ENCODE peak calls at places on chromosomes 4 and X, in four cellular contexts. R, Z, F and L are unnamed samples.

GRCh38 chr4:112234952-112235609 is 3.5 kb downstream of the AP1AR start:
- DNase-seq in F (no peak), Z (peak; percentile 94), R (peak; percentile 84), L (peak; percentile 15)

GRCh38 chrX:56857042-56857441 is 128.0 kb downstream of the NBDY start:
- DNase-seq in R (no peak), F (no peak), Z (no peak), L (no peak)

GRCh38 chr4:74056858-74057562 is 18.5 kb upstream of the CXCL3 start:
- DNase-seq in Z (peak; percentile 91), F (no peak), R (peak; percentile 36), L (no peak)

GRCh38 chr4:53943345-53944085 is 120.9 kb downstream of the CHIC2 start:
- DNase-seq in F (no peak), Z (peak; percentile 85), R (no peak), L (no peak)

GRCh38 chr4:73843369-73843768 is 6.9 kb downstream of the CXCL6 start:
- DNase-seq in R (no peak), F (no peak), Z (peak; percentile 38), L (no peak)

GRCh38 chrX:108199691-108200090 is 108.1 kb downstream of the ATG4A start:
- DNase-seq in F (no peak), Z (peak; percentile 53), R (peak; percentile 47), L (no peak)

GRCh38 chr4:71132486-71132885 is 139.0 kb downstream of the DCK start:
- DNase-seq in R (peak; percentile 16), Z (peak; percentile 82), F (no peak), L (no peak)

GRCh38 chrX:54785901-54786300 is 12.2 kb downstream of the ITIH6 start:
- DNase-seq in F (no peak), R (peak; percentile 32), Z (peak; percentile 27), L (no peak)

GRCh38 chr4:113684534-113685091 is 76.9 kb downstream of the CAMK2D start:
- DNase-seq in R (peak; percentile 4), F (peak; percentile 83), Z (peak; percentile 73), L (no peak)

GRCh38 chr4:37802068-37802666 is 24.3 kb upstream of the PGM2 start:
- DNase-seq in R (peak; percentile 83), Z (peak; percentile 44), F (no peak), L (no peak)

GRCh38 chr4:168498259-168498658 is 1.4 kb downstream of the PALLD start:
- DNase-seq in F (no peak), R (no peak), Z (no peak), L (no peak)

GRCh38 chrX:117092641-117093040 is 629.9 kb upstream of the CT83 start:
- DNase-seq in Z (no peak), R (no peak), F (no peak), L (no peak)

GRCh38 chr4:159360549-159360948 is 257.7 kb downstream of the RAPGEF2 start:
- DNase-seq in R (no peak), Z (peak; percentile 95), F (no peak), L (no peak)

GRCh38 chr4:130257271-130257670 is 1161.3 kb downstream of the C4orf33 start:
- DNase-seq in Z (peak; percentile 10), R (peak; percentile 75), F (no peak), L (no peak)

GRCh38 chr4:2333916-2334644 is 72.2 kb upstream of the MXD4 start:
- DNase-seq in Z (no peak), F (no peak), R (no peak), L (no peak)

GRCh38 chr4:109022941-109023340 is 260.1 kb upstream of the ETNPPL start:
- DNase-seq in R (peak; percentile 89), Z (no peak), F (no peak), L (no peak)

GRCh38 chr4:98828801-98829200 is 100.1 kb downstream of the EIF4E start:
- DNase-seq in R (no peak), Z (peak; percentile 7), F (no peak), L (peak; percentile 2)

GRCh38 chrX:153774576-153775292 is 6.1 kb upstream of the SRPK3 start:
- DNase-seq in R (no peak), Z (no peak), F (peak; percentile 39), L (no peak)

GRCh38 chr4:726235-726787 is 20.7 kb downstream of the PCGF3 start:
- DNase-seq in F (no peak), Z (peak; percentile 78), R (peak; percentile 74), L (no peak)

GRCh38 chr4:168740686-168741085 is 243.8 kb downstream of the PALLD start:
- DNase-seq in Z (no peak), R (no peak), F (no peak), L (no peak)

GRCh38 chr4:150078996-150079581 is 844 bp downstream of the DCLK2 start:
- DNase-seq in Z (peak; percentile 72), F (peak; percentile 51), R (peak; percentile 47), L (no peak)

GRCh38 chr4:110953191-110953590 is 330.3 kb upstream of the PITX2 start:
- DNase-seq in Z (peak; percentile 2), R (peak; percentile 42), F (no peak), L (no peak)

GRCh38 chrX:50920132-50920531 is 9.6 kb downstream of the BMP15 start:
- DNase-seq in F (no peak), Z (peak; percentile 20), R (peak; percentile 50), L (no peak)

GRCh38 chr4:177235026-177235425 is 74.6 kb upstream of the NEIL3 start:
- DNase-seq in R (no peak), F (no peak), Z (peak; percentile 78), L (no peak)

GRCh38 chr4:22720091-22720490 is 27.4 kb downstream of the GBA3 start:
- DNase-seq in R (no peak), Z (no peak), F (no peak), L (no peak)

GRCh38 chr4:121376097-121376496 is 4.7 kb downstream of the QRFPR start:
- DNase-seq in R (no peak), Z (no peak), F (no peak), L (no peak)

GRCh38 chr4:122746485-122746965 is 14.0 kb downstream of the BBS12 start:
- DNase-seq in R (no peak), Z (peak; percentile 52), F (no peak), L (no peak)

GRCh38 chr4:151163855-151164254 is 64.4 kb downstream of the RPS3A start:
- DNase-seq in F (no peak), Z (no peak), R (no peak), L (no peak)

GRCh38 chrX:69616520-69617203 is 749 bp downstream of the EDA start:
- DNase-seq in F (peak; percentile 53), R (no peak), Z (peak; percentile 4), L (no peak)

DNA sequence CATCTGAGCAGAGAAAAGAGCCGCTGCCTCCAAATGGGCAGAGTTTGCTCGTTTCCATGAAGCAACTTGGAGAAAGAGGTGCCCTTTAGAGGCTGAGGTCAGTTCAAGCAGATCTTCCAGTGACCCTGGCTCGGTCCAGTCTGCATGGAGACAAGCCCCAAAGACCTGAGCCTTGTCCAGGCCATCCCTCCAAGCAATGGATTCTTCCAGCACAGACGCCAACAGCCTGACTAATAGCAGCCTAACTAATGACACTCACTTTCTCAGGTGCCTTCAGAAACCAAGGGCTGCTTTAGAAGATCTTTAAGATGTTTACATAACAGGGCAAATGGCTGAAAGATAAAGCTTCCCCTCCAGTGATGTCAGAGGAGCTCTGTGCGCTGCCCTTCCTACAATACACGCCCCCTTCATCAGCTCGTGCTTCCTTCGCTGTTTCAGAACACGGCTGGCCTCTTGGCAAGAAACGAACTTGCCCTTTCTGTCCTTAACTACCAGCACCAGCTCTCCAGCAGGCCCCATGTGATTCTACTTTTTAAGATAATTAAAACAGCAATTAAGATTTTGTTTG is 119.1 kb downstream of the GPR143 start:
- DNase-seq in F (no peak), R (no peak), Z (no peak), L (no peak)
- H3K27ac ChIP-seq in F (no peak overlapping the region), R (no peak overlapping the region), Z (no peak overlapping the region), L (no peak overlapping the region)

GRCh38 chr4:67682266-67682665 is 18.7 kb downstream of the UBA6 start:
- DNase-seq in F (no peak), Z (no peak), R (no peak), L (no peak)

GRCh38 chr4:67680568-67681222 is 20.3 kb downstream of the UBA6 start:
- DNase-seq in R (no peak), F (no peak), Z (peak; percentile 78), L (no peak)

GRCh38 chr4:67674098-67674497 is 26.9 kb downstream of the UBA6 start:
- DNase-seq in R (peak; percentile 78), F (no peak), Z (no peak), L (no peak)

DNA sequence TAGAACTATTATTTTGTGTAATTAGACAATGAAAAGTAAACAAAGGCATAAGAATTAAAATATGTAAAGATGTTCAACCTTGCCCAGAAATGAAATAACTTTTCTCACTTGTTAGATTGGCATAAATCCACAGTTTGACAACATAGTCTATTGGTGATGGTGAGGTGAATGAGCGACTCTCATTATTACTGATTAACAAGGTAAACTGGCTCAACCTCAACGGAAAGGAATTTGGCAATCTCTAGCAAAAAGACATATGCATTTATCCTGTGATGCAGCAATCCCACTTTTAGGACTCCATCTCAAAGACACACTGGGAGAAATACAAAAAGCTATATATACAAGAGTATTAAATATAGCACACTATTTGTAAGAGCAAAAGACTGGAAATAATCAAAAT is 22.3 kb downstream of the UBA6 start:
- DNase-seq in Z (no peak), F (no peak), R (no peak), L (no peak)
- H3K36me3 ChIP-seq in Z (peaks cover 71% of the 10 kb centered on the region), F (peaks cover 5% of the 10 kb centered on the region), R (peaks cover 4% of the 10 kb centered on the region), L (peaks cover 33% of the 10 kb centered on the region)

GRCh38 chr4:183268556-183268955 is 51.5 kb downstream of the CLDN22 start:
- DNase-seq in F (no peak), R (no peak), Z (no peak), L (no peak)
- H3K27ac ChIP-seq in F (no peak overlapping the region), R (no peak overlapping the region), Z (no peak overlapping the region), L (no peak overlapping the region)

GRCh38 chrX:16832301-16832700 is 37.9 kb downstream of the RBBP7 start:
- DNase-seq in R (no peak), Z (no peak), F (no peak), L (no peak)
- H3K36me3 ChIP-seq in R (peaks cover 6% of the 10 kb centered on the region), Z (no peaks in the 10 kb centered on the region), F (no peaks in the 10 kb centered on the region), L (peaks cover 34% of the 10 kb centered on the region)

GRCh38 chr4:94506822-94507221 is 55.1 kb downstream of the PDLIM5 start:
- DNase-seq in F (no peak), R (no peak), Z (no peak), L (no peak)

GRCh38 chr4:94508256-94508655 is 56.5 kb downstream of the PDLIM5 start:
- DNase-seq in F (no peak), R (no peak), Z (peak; percentile 17), L (no peak)

GRCh38 chr4:94507708-94508107 is 56.0 kb downstream of the PDLIM5 start:
- DNase-seq in F (peak; percentile 63), Z (peak; percentile 94), R (peak; percentile 44), L (no peak)

GRCh38 chr4:94507281-94507680 is 55.5 kb downstream of the PDLIM5 start:
- DNase-seq in R (no peak), F (no peak), Z (no peak), L (no peak)

GRCh38 chr4:94504545-94504944 is 52.8 kb downstream of the PDLIM5 start:
- DNase-seq in F (no peak), Z (peak; percentile 65), R (no peak), L (no peak)
- H3K27ac ChIP-seq in F (peak overlapping the region; percentile 78), Z (peak overlapping the region; percentile 23), R (no peak overlapping the region), L (no peak overlapping the region)

GRCh38 chr4:3530051-3530450 is 2.2 kb downstream of the LRPAP1 start:
- DNase-seq in R (no peak), Z (no peak), F (peak; percentile 33), L (no peak)

GRCh38 chr4:3526456-3526855 is 5.8 kb downstream of the LRPAP1 start:
- DNase-seq in F (peak; percentile 44), R (no peak), Z (no peak), L (no peak)

GRCh38 chr4:3529363-3529762 is 2.9 kb downstream of the LRPAP1 start:
- DNase-seq in Z (no peak), R (peak; percentile 25), F (peak; percentile 73), L (no peak)

GRCh38 chr4:3527101-3527913 is 4.9 kb downstream of the LRPAP1 start:
- DNase-seq in F (peak; percentile 29), R (no peak), Z (no peak), L (no peak)

GRCh38 chr4:3527914-3528876 is 4.0 kb downstream of the LRPAP1 start:
- DNase-seq in Z (no peak), F (peak; percentile 41), R (no peak), L (no peak)
- H3K36me3 ChIP-seq in Z (no peaks in the 10 kb centered on the region), F (no peaks in the 10 kb centered on the region), R (peaks cover 33% of the 10 kb centered on the region), L (peaks cover 22% of the 10 kb centered on the region)